ENCODE peak calls at places on chromosomes 6 and 20, in seven cellular contexts. A, O, Q, G, K, H and X are unnamed samples.

GRCh38 chr20:1813101-1813529 is 82.1 kb upstream of the SIRPA start:
- DNase-seq in O (no peak), Q (peak; percentile 71), H (peak; percentile 1), G (peak; percentile 93), K (peak; percentile 29), A (peak; percentile 49), X (peak; percentile 78)

GRCh38 chr20:3887870-3888614 is 1.1 kb upstream of the PANK2 start:
- DNase-seq in Q (no peak), H (no peak), G (peak; percentile 51), A (no peak), K (no peak), O (no peak), X (no peak)

GRCh38 chr20:24809606-24810005 is 139.5 kb upstream of the CST7 start:
- DNase-seq in H (no peak), Q (no peak), A (no peak), O (no peak), G (no peak), K (no peak), X (no peak)

GRCh38 chr20:63178889-63179751 is 36.8 kb downstream of the YTHDF1 start:
- DNase-seq in Q (no peak), K (peak; percentile 75), G (no peak), A (no peak), O (peak; percentile 57), H (peak; percentile 85), X (no peak)

GRCh38 chr6:166650047-166650446 is 23.0 kb upstream of the RPS6KA2 start:
- DNase-seq in K (no peak), H (no peak), O (no peak), G (no peak), A (no peak), Q (no peak), X (no peak)

GRCh38 chr6:72218125-72218524 is 331.8 kb downstream of the RIMS1 start:
- DNase-seq in H (peak; percentile 91), A (peak; percentile 3), K (peak; percentile 57), Q (no peak), O (peak; percentile 75), G (peak; percentile 11), X (no peak)

GRCh38 chr6:170284866-170285469 is 5.9 kb downstream of the DLL1 start:
- DNase-seq in Q (no peak), G (no peak), H (peak; percentile 15), K (no peak), A (no peak), O (no peak), X (no peak)

GRCh38 chr6:88561974-88562736 is 396.0 kb upstream of the CNR1 start:
- DNase-seq in H (no peak), G (no peak), K (no peak), A (peak; percentile 12), Q (no peak), O (no peak), X (no peak)

GRCh38 chr20:33654680-33655161 is 7.4 kb upstream of the C20orf144 start:
- DNase-seq in G (no peak), Q (no peak), A (no peak), O (no peak), K (no peak), H (no peak), X (no peak)

GRCh38 chr6:109816452-109817374 is 125.6 kb downstream of the FIG4 start:
- DNase-seq in A (no peak), Q (no peak), K (no peak), H (no peak), O (no peak), G (no peak), X (no peak)

GRCh38 chr6:128784266-128784665 is 98.7 kb upstream of the LAMA2 start:
- DNase-seq in G (no peak), K (no peak), O (no peak), H (no peak), A (no peak), Q (no peak), X (no peak)

GRCh38 chr20:41566896-41567527 is 51.2 kb downstream of the CHD6 start:
- DNase-seq in G (no peak), K (no peak), H (no peak), A (no peak), Q (no peak), O (no peak), X (no peak)

GRCh38 chr20:49608752-49609670 is 41.1 kb upstream of the PTGIS start:
- DNase-seq in H (peak; percentile 90), A (no peak), O (peak; percentile 77), Q (no peak), K (peak; percentile 91), G (peak; percentile 40), X (no peak)

GRCh38 chr20:61903575-61904340 is 161.9 kb downstream of the TAF4 start:
- DNase-seq in A (no peak), K (no peak), Q (no peak), G (no peak), O (no peak), H (peak; percentile 68), X (no peak)

GRCh38 chr6:42400031-42400760 is 51.5 kb downstream of the TRERF1 start:
- DNase-seq in A (no peak), K (no peak), Q (no peak), H (no peak), O (no peak), G (no peak), X (no peak)

GRCh38 chr6:318265-318890 is 26.1 kb downstream of the DUSP22 start:
- DNase-seq in Q (no peak), G (no peak), A (no peak), K (no peak), O (no peak), H (no peak), X (no peak)

GRCh38 chr6:40807484-40807883 is 220.3 kb upstream of the LRFN2 start:
- DNase-seq in G (peak; percentile 16), Q (no peak), A (no peak), O (no peak), K (no peak), H (peak; percentile 19), X (no peak)

GRCh38 chr6:5172057-5172683 is 87.0 kb downstream of the PPP1R3G start:
- DNase-seq in A (no peak), O (no peak), Q (no peak), K (no peak), H (no peak), G (no peak), X (no peak)

GRCh38 chr6:133242761-133243590 is 1.8 kb downstream of the EYA4 start:
- DNase-seq in H (peak; percentile 77), A (no peak), G (no peak), O (peak; percentile 29), K (peak; percentile 43), Q (no peak), X (no peak)

GRCh38 chr6:119881416-119881815 is 531.9 kb upstream of the MAN1A1 start:
- DNase-seq in O (no peak), K (no peak), Q (no peak), G (peak; percentile 59), H (no peak), A (peak; percentile 24), X (no peak)

GRCh38 chr6:10146723-10147451 is 268.0 kb downstream of the TFAP2A start:
- DNase-seq in G (no peak), O (peak; percentile 29), Q (no peak), A (peak; percentile 6), K (peak; percentile 26), H (peak; percentile 76), X (peak; percentile 32)

GRCh38 chr6:56536536-56536935 is 106.2 kb downstream of the DST start:
- DNase-seq in K (no peak), O (no peak), G (peak; percentile 42), H (no peak), Q (no peak), A (peak; percentile 47), X (no peak)

GRCh38 chr20:57959018-57959417 is 249.2 kb upstream of the PMEPA1 start:
- DNase-seq in Q (no peak), K (no peak), G (no peak), H (no peak), O (no peak), A (no peak), X (no peak)

GRCh38 chr6:153108320-153108719 is 22.8 kb downstream of the RGS17 start:
- DNase-seq in A (peak; percentile 23), G (peak; percentile 64), K (no peak), H (no peak), O (no peak), Q (no peak), X (no peak)
- TF ChIP-seq CTCF in A (peak; percentile 60), G (peak; percentile 67), K (no peak), H (peak; percentile 65), O (no peak), Q (peak; percentile 39), X (peak; percentile 61)

GRCh38 chr20:17648306-17648646 is 33.8 kb downstream of the RRBP1 start:
- DNase-seq in O (no peak), G (peak; percentile 45), K (no peak), A (no peak), Q (no peak), H (no peak), X (no peak)
- TF ChIP-seq CTCF in O (no peak), G (no peak), K (no peak), A (no peak), Q (no peak), H (no peak), X (no peak)

GRCh38 chr6:117275711-117276110 is 10.4 kb downstream of the VGLL2 start:
- DNase-seq in Q (no peak), A (no peak), G (no peak), H (no peak), O (no peak), K (no peak), X (no peak)
- TF ChIP-seq CTCF in Q (no peak), A (no peak), G (no peak), H (no peak), O (no peak), K (no peak), X (no peak)

GRCh38 chr6:156953478-156954146 is 176.4 kb downstream of the ARID1B start:
- DNase-seq in K (peak; percentile 73), A (peak; percentile 96), O (no peak), G (peak; percentile 97), H (no peak), Q (peak; percentile 94), X (peak; percentile 94)
- TF ChIP-seq CTCF in K (no peak), A (peak; percentile 30), O (no peak), G (peak; percentile 49), H (peak; percentile 14), Q (peak; percentile 16), X (peak; percentile 24)

GRCh38 chr6:151054304-151054703 is 185.5 kb upstream of the AKAP12 start:
- DNase-seq in A (no peak), O (no peak), Q (no peak), H (no peak), K (no peak), G (peak; percentile 36), X (no peak)

GRCh38 chr6:151051164-151051563 is 185.7 kb downstream of the MTHFD1L start:
- DNase-seq in Q (no peak), O (no peak), A (no peak), H (no peak), K (no peak), G (no peak), X (no peak)

GRCh38 chr6:151056230-151056907 is 183.4 kb upstream of the AKAP12 start:
- DNase-seq in K (no peak), Q (no peak), H (no peak), G (no peak), O (no peak), A (no peak), X (no peak)

GRCh38 chr6:151052021-151052646 is 186.6 kb downstream of the MTHFD1L start:
- DNase-seq in O (no peak), Q (no peak), H (no peak), K (no peak), G (no peak), A (no peak), X (no peak)
- TF ChIP-seq CTCF in O (no peak), Q (no peak), H (no peak), K (no peak), G (no peak), A (no peak), X (no peak)